ENCODE peak calls at places on chromosome 4, in six cellular contexts. One of them, this sample, is unnamed.

GRCh38 chr4:21304061-21304541 is 603.8 kb downstream of the PACRGL start:
- DNase-seq in stomach: peak; percentile 43
- DNase-seq in astrocyte of the spinal cord: no peak
- DNase-seq in hepatocyte: peak; percentile 58
- DNase-seq in B cell: no peak
- DNase-seq in endothelial cell: peak; percentile 64
- DNase-seq in this sample: no peak

GRCh38 chr4:36757623-36758311 is 476.4 kb downstream of the DTHD1 start:
- DNase-seq in stomach: no peak
- DNase-seq in astrocyte of the spinal cord: no peak
- DNase-seq in hepatocyte: peak; percentile 47
- DNase-seq in B cell: no peak
- DNase-seq in endothelial cell: no peak
- DNase-seq in this sample: no peak

GRCh38 chr4:177182156-177182555 is 127.5 kb upstream of the NEIL3 start:
- DNase-seq in stomach: no peak
- DNase-seq in astrocyte of the spinal cord: no peak
- DNase-seq in hepatocyte: no peak
- DNase-seq in B cell: no peak
- DNase-seq in endothelial cell: no peak
- DNase-seq in this sample: no peak

GRCh38 chr4:186149872-186150271 is 41.5 kb upstream of the CYP4V2 start:
- DNase-seq in stomach: peak; percentile 62
- DNase-seq in astrocyte of the spinal cord: peak; percentile 12
- DNase-seq in hepatocyte: peak; percentile 52
- DNase-seq in B cell: no peak
- DNase-seq in endothelial cell: peak; percentile 62
- DNase-seq in this sample: peak; percentile 30

GRCh38 chr4:148007789-148008188 is 275.9 kb downstream of the ARHGAP10 start:
- DNase-seq in stomach: no peak
- DNase-seq in astrocyte of the spinal cord: no peak
- DNase-seq in hepatocyte: no peak
- DNase-seq in B cell: no peak
- DNase-seq in endothelial cell: no peak
- DNase-seq in this sample: no peak

GRCh38 chr4:183349673-183350072 is 27.4 kb upstream of the CLDN24 start:
- DNase-seq in stomach: no peak
- DNase-seq in astrocyte of the spinal cord: peak; percentile 37
- DNase-seq in hepatocyte: no peak
- DNase-seq in B cell: no peak
- DNase-seq in endothelial cell: no peak
- DNase-seq in this sample: peak; percentile 17

GRCh38 chr4:93791570-93792195 is 36.9 kb upstream of the ATOH1 start:
- DNase-seq in stomach: peak; percentile 59
- DNase-seq in astrocyte of the spinal cord: peak; percentile 59
- DNase-seq in hepatocyte: peak; percentile 84
- DNase-seq in B cell: no peak
- DNase-seq in endothelial cell: peak; percentile 69
- DNase-seq in this sample: peak; percentile 53

GRCh38 chr4:25663778-25664177 is 8.1 kb downstream of the SLC34A2 start:
- DNase-seq in stomach: no peak
- DNase-seq in astrocyte of the spinal cord: no peak
- DNase-seq in hepatocyte: no peak
- DNase-seq in B cell: no peak
- DNase-seq in endothelial cell: no peak
- DNase-seq in this sample: no peak

GRCh38 chr4:13891544-13891939 is 264.0 kb upstream of the BOD1L1 start:
- DNase-seq in stomach: no peak
- DNase-seq in astrocyte of the spinal cord: peak; percentile 80
- DNase-seq in hepatocyte: no peak
- DNase-seq in B cell: no peak
- DNase-seq in endothelial cell: no peak
- DNase-seq in this sample: no peak

GRCh38 chr4:52173470-52174055 is 122.5 kb downstream of the SPATA18 start:
- DNase-seq in stomach: no peak
- DNase-seq in astrocyte of the spinal cord: no peak
- DNase-seq in hepatocyte: no peak
- DNase-seq in B cell: no peak
- DNase-seq in endothelial cell: no peak
- DNase-seq in this sample: no peak

GRCh38 chr4:13917010-13917409 is 289.5 kb upstream of the BOD1L1 start:
- DNase-seq in stomach: no peak
- DNase-seq in astrocyte of the spinal cord: peak; percentile 64
- DNase-seq in hepatocyte: no peak
- DNase-seq in B cell: no peak
- DNase-seq in endothelial cell: no peak
- DNase-seq in this sample: no peak

GRCh38 chr4:66943117-66943516 is 602.2 kb downstream of the CENPC start:
- DNase-seq in stomach: no peak
- DNase-seq in astrocyte of the spinal cord: no peak
- DNase-seq in hepatocyte: no peak
- DNase-seq in B cell: no peak
- DNase-seq in endothelial cell: no peak
- DNase-seq in this sample: no peak

GRCh38 chr4:81346719-81347118 is 125.0 kb downstream of the RASGEF1B start:
- DNase-seq in stomach: no peak
- DNase-seq in astrocyte of the spinal cord: no peak
- DNase-seq in hepatocyte: no peak
- DNase-seq in B cell: no peak
- DNase-seq in endothelial cell: no peak
- DNase-seq in this sample: no peak

GRCh38 chr4:138308421-138308820 is 66.3 kb upstream of the SLC7A11 start:
- DNase-seq in stomach: no peak
- DNase-seq in astrocyte of the spinal cord: peak; percentile 70
- DNase-seq in hepatocyte: peak; percentile 13
- DNase-seq in B cell: no peak
- DNase-seq in endothelial cell: no peak
- DNase-seq in this sample: no peak

GRCh38 chr4:26088433-26088928 is 174.5 kb downstream of the SMIM20 start:
- DNase-seq in stomach: no peak
- DNase-seq in astrocyte of the spinal cord: peak; percentile 41
- DNase-seq in hepatocyte: no peak
- DNase-seq in B cell: no peak
- DNase-seq in endothelial cell: no peak
- DNase-seq in this sample: peak; percentile 55

GRCh38 chr4:121256346-121256745 is 92.2 kb upstream of the TNIP3 start:
- DNase-seq in stomach: no peak
- DNase-seq in astrocyte of the spinal cord: peak; percentile 96
- DNase-seq in hepatocyte: peak; percentile 42
- DNase-seq in B cell: no peak
- DNase-seq in endothelial cell: no peak
- DNase-seq in this sample: peak; percentile 79

GRCh38 chr4:123672987-123673386 is 276.4 kb downstream of the SPRY1 start:
- DNase-seq in stomach: no peak
- DNase-seq in astrocyte of the spinal cord: no peak
- DNase-seq in hepatocyte: peak; percentile 8
- DNase-seq in B cell: no peak
- DNase-seq in endothelial cell: no peak
- DNase-seq in this sample: no peak

GRCh38 chr4:88006956-88007303 is 505 bp upstream of the PKD2 start:
- DNase-seq in stomach: no peak
- DNase-seq in astrocyte of the spinal cord: peak; percentile 32
- DNase-seq in hepatocyte: no peak
- DNase-seq in B cell: no peak
- DNase-seq in endothelial cell: no peak
- DNase-seq in this sample: no peak

GRCh38 chr4:17111436-17111835 is 213.0 kb upstream of the LDB2 start:
- DNase-seq in stomach: no peak
- DNase-seq in astrocyte of the spinal cord: no peak
- DNase-seq in hepatocyte: no peak
- DNase-seq in B cell: no peak
- DNase-seq in endothelial cell: no peak
- DNase-seq in this sample: no peak

GRCh38 chr4:24584175-24584850 is at the start of gene DHX15:
- DNase-seq in stomach: peak; percentile 98
- DNase-seq in astrocyte of the spinal cord: peak; percentile 97
- DNase-seq in hepatocyte: peak; percentile 99
- DNase-seq in B cell: peak; percentile 92
- DNase-seq in endothelial cell: peak; percentile 94
- DNase-seq in this sample: peak; percentile 95

GRCh38 chr4:11471613-11472012 is 42.9 kb upstream of the HS3ST1 start:
- DNase-seq in stomach: no peak
- DNase-seq in astrocyte of the spinal cord: no peak
- DNase-seq in hepatocyte: no peak
- DNase-seq in B cell: peak; percentile 43
- DNase-seq in endothelial cell: no peak
- DNase-seq in this sample: peak; percentile 72

GRCh38 chr4:184537269-184538022 is 63.1 kb upstream of the IRF2 start:
- DNase-seq in stomach: peak; percentile 97
- DNase-seq in astrocyte of the spinal cord: peak; percentile 96
- DNase-seq in hepatocyte: peak; percentile 97
- DNase-seq in B cell: peak; percentile 75
- DNase-seq in endothelial cell: peak; percentile 99
- DNase-seq in this sample: peak; percentile 92

GRCh38 chr4:159297088-159297487 is 194.2 kb downstream of the RAPGEF2 start:
- DNase-seq in stomach: no peak
- DNase-seq in astrocyte of the spinal cord: no peak
- DNase-seq in hepatocyte: no peak
- DNase-seq in B cell: no peak
- DNase-seq in endothelial cell: no peak
- DNase-seq in this sample: no peak
- TF ChIP-seq CTCF in stomach: no peak
- TF ChIP-seq CTCF in astrocyte of the spinal cord: peak; percentile 16
- TF ChIP-seq CTCF in hepatocyte: no peak
- TF ChIP-seq CTCF in B cell: no peak
- TF ChIP-seq CTCF in endothelial cell: no peak
- TF ChIP-seq CTCF in this sample: no peak

DNA sequence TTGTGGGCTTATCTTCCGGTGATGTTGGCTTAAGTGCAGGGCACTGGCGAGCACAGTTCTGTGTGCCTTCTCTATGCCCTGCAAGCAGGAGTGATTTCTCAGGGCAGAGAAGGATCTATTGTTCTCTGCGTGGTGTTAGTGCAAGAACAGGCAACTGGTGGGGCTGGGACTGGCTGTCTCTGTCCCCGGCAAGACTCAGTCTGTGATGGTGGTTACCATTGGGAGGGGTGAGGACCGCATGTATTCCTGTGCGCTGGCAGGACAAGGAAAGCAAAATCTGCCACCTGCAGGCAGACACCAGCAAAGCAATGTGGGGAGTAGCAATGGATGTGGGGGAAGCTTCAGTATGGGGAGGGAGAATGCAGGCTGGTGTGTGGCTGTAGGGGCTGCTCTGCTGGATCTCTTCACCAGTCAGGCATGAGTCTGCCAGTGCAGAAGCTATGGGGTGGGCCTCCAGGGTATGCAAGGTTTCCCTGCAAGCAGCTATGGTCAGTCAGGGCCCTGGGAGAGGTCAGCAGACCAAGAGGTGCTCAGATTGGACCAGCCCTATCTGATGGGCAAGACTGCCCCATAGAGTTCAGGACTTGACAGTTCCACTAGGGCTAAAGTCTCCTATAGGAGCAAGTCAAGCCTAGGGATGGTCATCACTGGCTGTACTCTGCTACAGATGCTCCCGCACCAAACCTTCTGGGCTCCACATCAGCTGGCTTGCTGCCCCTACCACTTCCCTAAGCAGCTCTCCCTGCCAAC is 16.8 kb downstream of the PF4 start:
- DNase-seq in stomach: peak; percentile 64
- DNase-seq in astrocyte of the spinal cord: no peak
- DNase-seq in hepatocyte: peak; percentile 41
- DNase-seq in B cell: no peak
- DNase-seq in endothelial cell: peak; percentile 41
- DNase-seq in this sample: no peak
- TF ChIP-seq CTCF in stomach: no peak
- TF ChIP-seq CTCF in astrocyte of the spinal cord: peak; percentile 30
- TF ChIP-seq CTCF in hepatocyte: peak; percentile 30
- TF ChIP-seq CTCF in B cell: no peak
- TF ChIP-seq CTCF in endothelial cell: peak; percentile 42
- TF ChIP-seq CTCF in this sample: no peak

GRCh38 chr4:115119804-115120352 is 6.5 kb upstream of the NDST4 start:
- DNase-seq in stomach: no peak
- DNase-seq in astrocyte of the spinal cord: no peak
- DNase-seq in hepatocyte: no peak
- DNase-seq in B cell: no peak
- DNase-seq in endothelial cell: no peak
- DNase-seq in this sample: no peak
- TF ChIP-seq CTCF in stomach: no peak
- TF ChIP-seq CTCF in astrocyte of the spinal cord: no peak
- TF ChIP-seq CTCF in hepatocyte: peak; percentile 31
- TF ChIP-seq CTCF in B cell: no peak
- TF ChIP-seq CTCF in endothelial cell: no peak
- TF ChIP-seq CTCF in this sample: no peak

GRCh38 chr4:16027114-16027513 is 56.7 kb downstream of the PROM1 start:
- DNase-seq in stomach: no peak
- DNase-seq in astrocyte of the spinal cord: no peak
- DNase-seq in hepatocyte: no peak
- DNase-seq in B cell: no peak
- DNase-seq in endothelial cell: no peak
- DNase-seq in this sample: no peak
- TF ChIP-seq CTCF in stomach: no peak
- TF ChIP-seq CTCF in astrocyte of the spinal cord: no peak
- TF ChIP-seq CTCF in hepatocyte: no peak
- TF ChIP-seq CTCF in B cell: no peak
- TF ChIP-seq CTCF in endothelial cell: no peak
- TF ChIP-seq CTCF in this sample: no peak

DNA sequence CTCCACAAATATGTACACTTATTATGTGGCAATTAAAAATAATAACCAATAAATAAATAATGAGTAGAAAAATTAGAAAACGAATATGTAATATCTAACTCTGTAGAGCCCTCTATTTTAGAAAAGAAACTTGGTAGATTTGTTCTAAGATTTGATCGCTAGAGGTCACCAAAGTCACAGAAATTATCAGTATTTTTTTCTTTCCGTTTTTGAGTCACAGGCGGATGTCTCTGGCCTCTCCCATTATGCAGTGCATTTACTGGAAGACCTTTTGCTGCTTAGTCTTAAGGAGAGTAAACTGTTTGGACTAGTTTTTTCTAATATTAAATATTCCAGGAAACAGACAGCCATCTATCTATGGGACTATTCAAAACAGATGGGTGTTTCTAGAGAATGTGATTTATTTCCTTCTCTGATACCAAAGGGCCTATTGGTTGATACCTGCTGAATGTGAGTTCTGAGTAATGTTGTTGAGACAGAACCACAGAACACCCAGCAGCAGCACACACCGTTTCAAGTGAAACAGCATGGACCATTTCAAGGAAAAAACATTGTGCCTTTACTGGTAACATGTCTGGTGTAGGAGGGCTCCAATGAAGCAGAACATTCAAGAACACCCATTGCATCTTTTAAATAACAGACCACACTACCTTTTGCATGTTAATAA is 34.0 kb upstream of the GYPA start:
- DNase-seq in stomach: no peak
- DNase-seq in astrocyte of the spinal cord: peak; percentile 77
- DNase-seq in hepatocyte: peak; percentile 74
- DNase-seq in B cell: peak; percentile 19
- DNase-seq in endothelial cell: peak; percentile 6
- DNase-seq in this sample: peak; percentile 28
- TF ChIP-seq CTCF in stomach: no peak
- TF ChIP-seq CTCF in astrocyte of the spinal cord: peak; percentile 27
- TF ChIP-seq CTCF in hepatocyte: peak; percentile 65
- TF ChIP-seq CTCF in B cell: peak; percentile 78
- TF ChIP-seq CTCF in endothelial cell: peak; percentile 71
- TF ChIP-seq CTCF in this sample: peak; percentile 66

This sample was measured in activated CD8-positive, alpha-beta T cell treated with anti-CD3 and anti-CD28 coated beads for 36 hours.